ENCODE peak calls at places on chromosomes 4 and X, in eight cellular contexts. C is PC-3, A is GM23248, H is HCT116, N is hepatocyte, O is neural progenitor cell, Q is SK-N-SH, Y is MM.1S. T is an unnamed sample. For H3K9me3, the result is how much of the 10 kb centered on the place peaks cover.

GRCh38 chrX:8971116-8971515 is 62.8 kb downstream of the FAM9B start:
- DNase-seq in N (peak), Y (peak), Q (peak), C (peak), A (peak), O (peak), H (peak), T (peak)

GRCh38 chr4:118801895-118802575 is 33.9 kb downstream of the SEC24D start:
- DNase-seq in Y (no peak), Q (no peak), O (no peak), C (no peak), H (no peak), N (no peak), A (peak), T (no peak)

GRCh38 chr4:128670434-128670999 is 139.0 kb upstream of the JADE1 start:
- DNase-seq in C (no peak), H (no peak), Q (no peak), N (no peak), O (no peak), Y (no peak), A (no peak), T (no peak)

GRCh38 chr4:106587558-106587957 is 219.0 kb upstream of the GIMD1 start:
- DNase-seq in Y (no peak), N (peak), A (peak), C (peak), H (no peak), O (no peak), Q (no peak), T (no peak)

GRCh38 chrX:1248381-1249061 is 20.1 kb upstream of the CSF2RA start:
- DNase-seq in A (peak), H (no peak), N (peak), C (no peak), Q (no peak), O (peak), Y (no peak), T (no peak)

GRCh38 chr4:27917381-27917780 is 1056.7 kb downstream of the STIM2 start:
- DNase-seq in Q (no peak), H (no peak), C (no peak), Y (no peak), A (no peak), N (no peak), O (peak), T (no peak)

GRCh38 chr4:159398236-159398638 is 295.4 kb downstream of the RAPGEF2 start:
- DNase-seq in N (no peak), Q (no peak), O (no peak), H (no peak), Y (no peak), C (no peak), A (peak), T (no peak)

GRCh38 chr4:95050980-95051688 is 293.4 kb downstream of the BMPR1B start:
- DNase-seq in N (no peak), Q (no peak), H (no peak), A (no peak), Y (no peak), C (no peak), O (peak), T (no peak)

GRCh38 chrX:10519761-10520160 is 100.6 kb downstream of the MID1 start:
- DNase-seq in H (no peak), Q (no peak), O (no peak), A (peak), C (no peak), Y (no peak), N (no peak), T (no peak)

GRCh38 chr4:27049101-27049829 is 188.6 kb downstream of the STIM2 start:
- DNase-seq in O (no peak), H (no peak), Y (no peak), A (no peak), N (no peak), Q (no peak), C (no peak), T (no peak)

GRCh38 chr4:4317496-4318232 is 27.6 kb downstream of the ZBTB49 start:
- DNase-seq in Y (no peak), Q (no peak), O (no peak), C (no peak), A (no peak), N (no peak), H (no peak), T (no peak)
- H3K4me3 ChIP-seq in Y (no peak), Q (no peak), O (no peak), C (no peak), A (no peak), N (no peak), H (no peak), T (no peak)

DNA sequence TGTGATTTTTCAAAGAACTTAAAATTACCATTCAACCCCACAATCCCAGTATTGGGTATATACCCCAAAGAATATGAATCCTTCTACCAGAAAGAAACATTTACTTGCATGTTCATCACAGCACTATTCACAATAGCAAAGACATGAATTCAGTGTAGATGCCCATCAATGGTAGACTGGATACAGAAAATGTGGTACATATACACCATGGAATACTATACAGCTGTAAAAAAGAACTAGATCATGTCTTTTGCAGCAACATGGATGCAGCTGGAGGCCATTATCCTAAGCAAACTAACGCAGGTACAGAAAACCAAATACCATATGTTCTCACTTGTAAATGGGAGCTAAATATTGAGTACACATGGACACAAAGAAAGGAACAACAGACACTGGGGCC is 34.1 kb upstream of the TMPRSS11F start:
- DNase-seq in Y (no peak), C (no peak), Q (no peak), N (no peak), H (no peak), A (no peak), O (no peak), T (no peak)
- H3K9me3 ChIP-seq in Y (under half), C (under half), Q (under half), N (under half), H (under half), A (under half), O (under half), T (under half)

DNA sequence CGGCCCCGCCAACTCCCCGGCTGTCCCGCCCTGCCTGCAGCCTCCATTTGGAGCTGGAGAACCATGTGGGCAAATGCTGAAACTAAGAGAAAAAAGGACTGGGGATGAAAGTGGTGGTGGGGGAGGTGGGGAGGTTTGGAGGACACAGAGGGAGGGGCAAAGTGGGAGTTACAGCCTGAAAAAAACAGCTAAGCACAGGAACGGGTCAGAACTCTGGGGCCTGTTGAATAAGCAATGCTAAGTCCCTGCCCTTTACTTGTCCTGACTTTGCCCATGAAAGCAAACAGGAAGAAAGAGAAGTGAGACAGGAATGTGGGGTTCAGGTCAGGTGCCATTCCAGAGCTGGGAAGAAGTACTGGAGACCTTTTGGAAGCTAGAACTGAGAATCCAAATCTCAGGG is 3.4 kb upstream of the GSX2 start:
- DNase-seq in N (no peak), C (no peak), Q (no peak), A (no peak), Y (no peak), H (no peak), O (peak), T (no peak)
- TF ChIP-seq EZH2phosphoT487 in N (no peak), C (no peak), Q (no peak), A (no peak), Y (no peak), H (no peak), O (no peak), T (no peak)

GRCh38 chr4:76740866-76741662 is 156.9 kb downstream of the SOWAHB start:
- DNase-seq in Q (no peak), A (no peak), H (no peak), Y (no peak), N (no peak), C (no peak), O (no peak), T (no peak)
- H3K4me3 ChIP-seq in Q (no peak), A (no peak), H (no peak), Y (no peak), N (no peak), C (no peak), O (no peak), T (no peak)

DNA sequence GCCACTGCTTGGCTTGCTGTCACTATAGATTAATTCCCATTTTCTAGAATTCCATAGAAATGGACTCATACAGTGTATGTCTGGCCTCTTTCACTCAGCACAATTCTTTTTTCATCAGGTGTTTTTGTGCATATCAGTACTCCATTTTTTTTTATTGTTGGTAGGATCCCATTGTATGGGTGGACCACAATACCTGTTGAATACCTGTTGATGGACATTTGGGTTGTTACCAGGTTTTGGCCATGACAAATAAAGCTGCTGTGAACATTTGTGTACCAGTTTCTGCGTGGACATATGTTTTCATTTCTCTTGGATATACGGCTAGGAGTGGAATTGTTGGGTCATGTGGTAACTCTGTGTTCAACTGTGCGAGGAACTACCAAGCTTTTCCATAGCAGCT is 14.9 kb downstream of the ZFP92 start:
- DNase-seq in H (no peak), Y (no peak), C (no peak), A (no peak), Q (no peak), N (no peak), O (no peak), T (no peak)
- H3K9me3 ChIP-seq in H (under half), Y (under half), C (under half), A (under half), Q (under half), N (under half), O (under half), T (under half)

DNA sequence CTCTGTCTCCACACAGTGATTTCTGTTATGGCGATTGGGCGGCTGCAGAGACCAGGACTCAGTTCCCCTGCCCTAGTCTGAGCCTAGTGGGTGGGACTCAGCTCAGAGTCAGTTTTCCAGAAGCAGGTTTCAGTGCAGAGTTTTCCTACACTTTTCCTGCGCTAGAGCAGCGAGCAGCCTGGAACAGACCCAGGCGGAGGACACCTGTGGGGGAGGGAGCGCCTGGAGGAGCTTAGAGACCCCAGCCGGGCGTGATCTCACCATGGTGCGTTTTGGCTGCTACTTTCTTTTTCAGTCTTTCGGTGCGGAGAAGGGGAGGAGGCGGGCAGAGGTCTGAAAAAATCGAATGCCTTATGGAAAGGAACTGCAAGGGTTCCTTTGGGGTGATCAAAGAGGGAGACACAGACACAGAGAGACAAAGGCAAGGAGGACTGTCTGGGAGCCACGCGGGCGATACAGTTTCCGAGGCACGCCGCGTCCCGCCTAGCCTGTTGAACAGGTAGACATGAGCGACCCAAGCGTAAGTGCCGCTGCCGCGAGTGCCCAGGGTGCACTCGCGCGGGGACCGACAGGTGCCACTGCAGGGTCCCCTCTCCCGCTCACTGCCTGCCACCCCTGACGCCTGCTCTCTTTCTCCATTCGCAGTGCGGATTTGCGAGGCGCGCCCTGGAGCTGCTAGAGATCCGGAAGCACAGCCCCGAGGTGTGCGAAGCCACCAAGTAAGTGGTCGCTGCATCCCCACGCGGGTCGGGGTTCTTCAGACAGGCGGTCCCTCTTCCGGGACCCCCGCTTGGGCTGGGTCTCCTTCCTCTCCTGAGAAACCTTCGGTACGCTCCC is at the start of gene GUCY1A1:
- DNase-seq in A (peak), O (peak), Q (peak), Y (peak), N (peak), C (peak), H (no peak), T (no peak)
- TF ChIP-seq EZH2phosphoT487 in A (no peak), O (peak), Q (no peak), Y (no peak), N (no peak), C (no peak), H (no peak), T (no peak)

GRCh38 chrX:71058116-71058515 is 10.0 kb downstream of the SNX12 start:
- DNase-seq in Q (no peak), A (no peak), H (no peak), O (no peak), N (no peak), Y (no peak), C (no peak), T (no peak)

GRCh38 chrX:71053217-71053621 is 14.9 kb downstream of the SNX12 start:
- DNase-seq in Q (no peak), O (peak), H (no peak), C (no peak), A (no peak), N (peak), Y (peak), T (no peak)

GRCh38 chrX:71056857-71057256 is 11.3 kb downstream of the SNX12 start:
- DNase-seq in O (no peak), A (peak), C (no peak), N (no peak), H (no peak), Y (no peak), Q (no peak), T (no peak)

GRCh38 chrX:71052721-71053120 is 15.4 kb downstream of the SNX12 start:
- DNase-seq in O (no peak), Y (peak), C (no peak), N (no peak), A (no peak), Q (no peak), H (no peak), T (no peak)
- H3K4me3 ChIP-seq in O (peak), Y (peak), C (no peak), N (no peak), A (no peak), Q (no peak), H (no peak), T (no peak)